ENCODE peak calls at places on chromosomes 3 and 15, in seven cellular contexts. T is cardiac muscle cell, V is epithelial cell of esophagus, E is GM20000, J is omental fat pad, Q is upper lobe of right lung, A is heart left ventricle. W is an unnamed sample.
A peak's percentile ranks its signal among the peaks of the same experiment; 100 is the strongest.

GRCh38 chr15:93144477-93145270 is 55.7 kb upstream of the RGMA start:
- DNase-seq in T (no peak), V (no peak), E (no peak), J (no peak), Q (no peak), A (no peak), W (no peak)

GRCh38 chr3:128788268-128788869 is 62.4 kb downstream of the RAB7A start:
- DNase-seq in T (no peak), V (no peak), E (no peak), J (no peak), Q (no peak), A (no peak), W (no peak)

GRCh38 chr3:14772533-14773138 is 46.1 kb upstream of the FGD5 start:
- DNase-seq in T (no peak), V (no peak), E (no peak), J (no peak), Q (peak; percentile 48), A (no peak), W (no peak)

GRCh38 chr15:92617197-92618037 is 38.2 kb downstream of the FAM174B start:
- DNase-seq in T (peak; percentile 48), V (no peak), E (no peak), J (no peak), Q (peak; percentile 77), A (peak; percentile 56), W (no peak)

GRCh38 chr3:133097214-133097613 is 59.0 kb downstream of the TMEM108 start:
- DNase-seq in T (no peak), V (no peak), E (no peak), J (no peak), Q (no peak), A (no peak), W (no peak)

GRCh38 chr3:37474936-37475335 is 300.6 kb upstream of the LRRFIP2 start:
- DNase-seq in T (no peak), V (no peak), E (no peak), J (no peak), Q (no peak), A (no peak), W (no peak)

GRCh38 chr3:120693439-120694172 is 11.6 kb upstream of the HGD start:
- DNase-seq in T (no peak), V (peak; percentile 33), E (no peak), J (no peak), Q (no peak), A (no peak), W (peak; percentile 11)

GRCh38 chr3:30682434-30683155 is 76.2 kb downstream of the TGFBR2 start:
- DNase-seq in T (no peak), V (no peak), E (no peak), J (no peak), Q (no peak), A (no peak), W (no peak)

GRCh38 chr15:90610220-90610619 is 80.5 kb downstream of the CRTC3 start:
- DNase-seq in T (no peak), V (peak; percentile 60), E (no peak), J (no peak), Q (no peak), A (no peak), W (peak; percentile 15)

GRCh38 chr3:48404440-48405342 is 25.2 kb downstream of the PLXNB1 start:
- DNase-seq in T (no peak), V (no peak), E (peak; percentile 1), J (no peak), Q (no peak), A (no peak), W (no peak)

GRCh38 chr3:17239417-17239816 is 354.7 kb downstream of the PLCL2 start:
- DNase-seq in T (no peak), V (no peak), E (no peak), J (no peak), Q (no peak), A (no peak), W (no peak)

GRCh38 chr3:150407051-150407817 is 864 bp upstream of the TSC22D2 start:
- DNase-seq in T (no peak), V (peak; percentile 47), E (no peak), J (no peak), Q (no peak), A (no peak), W (no peak)

GRCh38 chr3:194325424-194326165 is 25.5 kb downstream of the CPN2 start:
- DNase-seq in T (no peak), V (no peak), E (no peak), J (no peak), Q (no peak), A (no peak), W (no peak)

GRCh38 chr15:71804226-71804625 is 6.1 kb upstream of the NR2E3 start:
- DNase-seq in T (no peak), V (no peak), E (no peak), J (no peak), Q (no peak), A (no peak), W (no peak)

GRCh38 chr3:132317229-132317948 is at the start of gene ACP3:
- DNase-seq in T (peak; percentile 67), V (peak; percentile 91), E (peak; percentile 10), J (no peak), Q (peak; percentile 75), A (peak; percentile 35), W (peak; percentile 62)

GRCh38 chr3:126375835-126376331 is 18.7 kb upstream of the KLF15 start:
- DNase-seq in T (no peak), V (no peak), E (no peak), J (no peak), Q (peak; percentile 58), A (no peak), W (no peak)

GRCh38 chr15:35622641-35623340 is 76.8 kb upstream of the DPH6 start:
- DNase-seq in T (no peak), V (peak; percentile 49), E (no peak), J (no peak), Q (no peak), A (no peak), W (no peak)

GRCh38 chr3:148227534-148227933 is 470.2 kb upstream of the AGTR1 start:
- DNase-seq in T (peak; percentile 3), V (peak; percentile 62), E (no peak), J (no peak), Q (no peak), A (no peak), W (no peak)

GRCh38 chr3:196947860-196948441 is 5.6 kb upstream of the NCBP2 start:
- DNase-seq in T (no peak), V (no peak), E (no peak), J (no peak), Q (no peak), A (no peak), W (no peak)

GRCh38 chr3:105375750-105376511 is 9.2 kb downstream of the ALCAM start:
- DNase-seq in T (no peak), V (no peak), E (no peak), J (no peak), Q (no peak), A (no peak), W (no peak)

DNA sequence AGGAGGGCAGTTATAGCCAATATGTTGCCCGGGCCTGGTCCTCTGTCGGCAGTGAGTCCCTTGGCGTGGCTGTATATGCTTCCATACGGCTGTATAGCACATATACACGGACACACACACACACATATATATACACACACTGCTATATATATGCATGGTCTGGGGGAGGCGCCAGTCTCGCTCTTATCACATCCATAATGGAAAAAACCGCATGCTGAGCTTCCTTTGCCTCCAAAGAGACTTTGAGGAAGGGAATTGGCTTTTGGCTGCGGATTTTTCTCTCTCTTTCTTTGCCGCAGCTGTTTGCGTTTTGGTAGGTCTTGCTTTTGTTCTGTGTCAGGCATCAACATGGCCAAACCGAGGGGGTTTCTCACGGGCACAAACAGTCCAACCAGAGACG is 11.3 kb upstream of the TMEM115 start:
- DNase-seq in T (peak; percentile 50), V (peak; percentile 42), E (no peak), J (no peak), Q (no peak), A (no peak), W (no peak)
- TF ChIP-seq CTCF in T (peak; percentile 27), V (peak; percentile 36), E (no peak), J (no peak), Q (no peak), A (no peak), W (peak; percentile 3)

GRCh38 chr15:88800026-88800425 is 3.2 kb upstream of the ACAN start:
- DNase-seq in T (no peak), V (peak; percentile 80), E (no peak), J (no peak), Q (no peak), A (no peak), W (no peak)
- TF ChIP-seq CTCF in T (no peak), V (no peak), E (no peak), J (no peak), Q (no peak), A (no peak), W (no peak)

DNA sequence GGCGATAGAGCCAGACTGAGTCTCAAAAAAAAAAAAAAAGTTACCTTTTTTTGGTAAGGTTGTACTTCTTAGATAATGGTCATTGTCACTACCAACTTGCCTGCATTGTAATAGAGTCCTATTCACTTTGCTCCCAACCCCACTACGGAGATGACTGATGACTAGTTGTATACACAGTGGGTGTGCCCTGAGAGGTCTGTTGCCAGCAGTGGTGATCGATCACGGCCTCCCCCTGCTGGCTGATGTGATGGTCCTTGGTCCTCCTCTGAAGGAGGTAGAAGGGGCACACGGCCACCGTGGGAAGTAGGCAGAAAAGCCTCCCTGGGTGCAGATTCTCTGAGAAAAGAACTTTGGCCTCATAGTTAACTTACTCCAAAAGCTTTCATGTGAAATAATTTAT is 10.7 kb downstream of the GCNT3 start:
- DNase-seq in T (peak; percentile 51), V (peak; percentile 85), E (peak; percentile 79), J (no peak), Q (no peak), A (no peak), W (no peak)
- TF ChIP-seq CTCF in T (peak; percentile 48), V (peak; percentile 54), E (peak; percentile 48), J (no peak), Q (peak; percentile 16), A (peak; percentile 35), W (peak; percentile 39)

DNA sequence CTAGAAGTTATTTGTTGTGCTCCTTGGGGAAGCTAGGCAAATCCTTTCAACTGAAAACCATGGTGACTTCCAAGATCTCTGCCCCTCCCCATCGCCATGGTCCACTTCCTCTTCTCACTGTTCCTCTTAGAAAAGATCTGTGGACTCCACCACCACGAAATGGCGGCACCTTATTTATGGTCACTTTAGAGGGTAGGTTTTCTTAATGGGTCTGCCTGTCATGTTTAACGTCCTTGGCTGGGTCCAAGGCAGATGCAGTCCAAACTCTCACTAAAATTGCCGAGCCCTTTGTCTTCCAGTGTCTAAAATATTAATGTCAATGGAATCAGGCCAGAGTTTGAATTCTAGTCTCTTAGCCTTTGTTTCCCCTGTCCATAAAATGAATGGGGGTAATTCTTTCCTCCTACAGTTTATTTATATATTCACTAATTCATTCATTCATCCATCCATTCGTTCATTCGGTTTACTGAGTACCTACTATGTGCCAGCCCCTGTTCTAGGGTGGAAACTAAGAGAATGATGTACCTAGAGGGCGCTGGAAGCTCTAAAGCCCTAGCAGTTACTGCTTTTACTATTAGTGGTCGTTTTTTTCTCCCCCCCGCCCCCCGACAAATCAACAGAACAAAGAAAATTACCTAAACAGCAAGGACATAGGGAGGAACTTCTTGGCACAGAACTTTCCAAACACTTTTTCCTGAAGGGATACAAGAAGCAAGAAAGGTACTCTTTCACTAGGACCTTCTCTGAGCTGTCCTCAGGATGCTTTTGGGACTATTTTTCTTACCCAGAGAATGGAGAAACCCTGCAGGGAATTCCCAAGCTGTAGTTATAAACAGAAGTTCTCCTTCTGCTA is 661 bp downstream of the PATL2 start:
- DNase-seq in T (no peak), V (no peak), E (peak; percentile 45), J (no peak), Q (no peak), A (peak; percentile 54), W (no peak)
- TF ChIP-seq CTCF in T (peak; percentile 47), V (peak; percentile 30), E (peak; percentile 31), J (no peak), Q (peak; percentile 35), A (no peak), W (peak; percentile 50)